ENCODE peak calls at places on chromosomes 12 and 14, in five cellular contexts. F is NCI-H2081, S is progenitor cell of endocrine pancreas, J is cerebellum, V is dorsolateral prefrontal cortex. Q is an unnamed sample.

GRCh38 chr12:123499332-123499731 is 34.2 kb downstream of the RILPL1 start:
- DNase-seq in V (no peak), F (no peak), J (no peak), S (no peak), Q (no peak)

GRCh38 chr14:24219080-24219479 is 3.2 kb upstream of the MDP1 start:
- DNase-seq in V (no peak), J (no peak), S (no peak), F (no peak), Q (no peak)

GRCh38 chr14:52954346-52955214 is 3.7 kb upstream of the FERMT2 start:
- DNase-seq in V (no peak), J (no peak), S (no peak), F (no peak), Q (no peak)

GRCh38 chr12:122009741-122010140 is 11.9 kb upstream of the BCL7A start:
- DNase-seq in V (no peak), J (no peak), S (no peak), F (no peak), Q (no peak)

GRCh38 chr12:113203852-113204760 is 17.2 kb upstream of the TPCN1 start:
- DNase-seq in S (no peak), F (no peak), J (no peak), V (no peak), Q (no peak)

GRCh38 chr12:116528067-116528466 is 31.1 kb upstream of the MAP1LC3B2 start:
- DNase-seq in V (no peak), F (no peak), S (no peak), J (no peak), Q (no peak)

GRCh38 chr14:99268776-99269510 is 3.1 kb downstream of the BCL11B start:
- DNase-seq in F (no peak), J (no peak), S (no peak), V (no peak), Q (no peak)

GRCh38 chr12:95473440-95473946 is 459 bp upstream of the METAP2 start:
- DNase-seq in F (peak; percentile 28), S (no peak), V (peak; percentile 37), J (peak; percentile 44), Q (no peak)

GRCh38 chr12:93894391-93895095 is 217.4 kb downstream of the CRADD start:
- DNase-seq in J (peak; percentile 67), V (peak; percentile 78), F (no peak), S (no peak), Q (no peak)

GRCh38 chr12:6426882-6427671 is 17.7 kb upstream of the CD27 start:
- DNase-seq in V (no peak), F (no peak), S (no peak), J (no peak), Q (no peak)

GRCh38 chr12:94134226-94134795 is 14.1 kb upstream of the PLXNC1 start:
- DNase-seq in J (peak; percentile 48), V (no peak), S (no peak), F (peak; percentile 36), Q (no peak)